ENCODE peak calls at places on chromosomes 5 and 9, in seven cellular contexts. B is prostate gland, W is HCT116, R is SK-N-SH, N is hepatocyte, L is lung, A is cardiac muscle cell. D is an unnamed sample. For H3K4me1 and H3K27me3, the result is how much of the 10 kb centered on the place peaks cover.

GRCh38 chr5:2366816-2367215 is 384.7 kb downstream of the IRX2 start:
- DNase-seq in B (no peak), W (no peak), R (no peak), N (no peak), L (no peak), A (no peak), D (no peak)

GRCh38 chr5:109989994-109990722 is 300.4 kb downstream of the MAN2A1 start:
- DNase-seq in B (no peak), W (no peak), R (no peak), N (peak), L (no peak), A (no peak), D (no peak)

GRCh38 chr5:118968925-118969375 is 19.4 kb downstream of the DTWD2 start:
- DNase-seq in B (no peak), W (no peak), R (no peak), N (no peak), L (no peak), A (no peak), D (no peak)

GRCh38 chr5:122908662-122909061 is 63.2 kb downstream of the SNX24 start:
- DNase-seq in B (no peak), W (no peak), R (no peak), N (peak), L (peak), A (peak), D (no peak)

GRCh38 chr9:89407070-89407469 is 88.8 kb downstream of the SECISBP2 start:
- DNase-seq in B (no peak), W (no peak), R (no peak), N (no peak), L (no peak), A (no peak), D (no peak)

GRCh38 chr9:96859461-96860198 is 5.3 kb upstream of the ZNF782 start:
- DNase-seq in B (no peak), W (no peak), R (peak), N (peak), L (no peak), A (no peak), D (no peak)

GRCh38 chr9:135476981-135477380 is 2.6 kb upstream of the PPP1R26 start:
- DNase-seq in B (no peak), W (no peak), R (no peak), N (no peak), L (peak), A (no peak), D (no peak)

GRCh38 chr5:173671121-173671949 is 54.9 kb upstream of the BOD1 start:
- DNase-seq in B (peak), W (no peak), R (no peak), N (peak), L (no peak), A (no peak), D (peak)

GRCh38 chr9:89405832-89406231 is 87.5 kb downstream of the SECISBP2 start:
- DNase-seq in B (no peak), W (no peak), R (peak), N (no peak), L (no peak), A (no peak), D (no peak)

GRCh38 chr5:21802869-21803490 is 1050.2 kb downstream of the CDH12 start:
- DNase-seq in B (no peak), W (no peak), R (peak), N (peak), L (no peak), A (peak), D (no peak)

GRCh38 chr5:180353226-180353962 is at the start of gene GFPT2:
- DNase-seq in B (peak), W (no peak), R (peak), N (peak), L (peak), A (peak), D (peak)

GRCh38 chr5:146345578-146346366 is 7.1 kb downstream of the POU4F3 start:
- DNase-seq in B (no peak), W (no peak), R (peak), N (no peak), L (no peak), A (no peak), D (no peak)

GRCh38 chr9:107707915-107708441 is 218.4 kb upstream of the KLF4 start:
- DNase-seq in B (no peak), W (no peak), R (no peak), N (no peak), L (no peak), A (no peak), D (no peak)

GRCh38 chr5:122951658-122952057 is 84.9 kb downstream of the PPIC start:
- DNase-seq in B (no peak), W (no peak), R (no peak), N (no peak), L (no peak), A (no peak), D (no peak)

GRCh38 chr5:1784197-1785050 is 15.2 kb downstream of the MRPL36 start:
- DNase-seq in B (no peak), W (no peak), R (no peak), N (no peak), L (no peak), A (no peak), D (no peak)

GRCh38 chr5:77066191-77066590 is 20.9 kb downstream of the ZBED3 start:
- DNase-seq in B (no peak), W (no peak), R (no peak), N (no peak), L (no peak), A (no peak), D (no peak)

GRCh38 chr9:98774746-98775145 is 21.6 kb downstream of the ANKS6 start:
- DNase-seq in B (no peak), W (no peak), R (peak), N (no peak), L (no peak), A (no peak), D (no peak)

GRCh38 chr5:1652873-1653707 is 129.3 kb upstream of the LPCAT1 start:
- DNase-seq in B (no peak), W (no peak), R (no peak), N (no peak), L (no peak), A (no peak), D (no peak)

GRCh38 chr5:157955541-157956172 is 96.7 kb upstream of the CLINT1 start:
- DNase-seq in B (no peak), W (no peak), R (no peak), N (no peak), L (no peak), A (no peak), D (no peak)

GRCh38 chr5:112126982-112127381 is 292.1 kb downstream of the EPB41L4A start:
- DNase-seq in B (no peak), W (no peak), R (no peak), N (no peak), L (no peak), A (no peak), D (no peak)

GRCh38 chr9:132984202-132985062 is 5.9 kb downstream of the GFI1B start:
- DNase-seq in B (no peak), W (no peak), R (no peak), N (no peak), L (no peak), A (no peak), D (no peak)

GRCh38 chr5:172403822-172404221 is 50.5 kb downstream of the SH3PXD2B start:
- DNase-seq in B (no peak), W (no peak), R (no peak), N (no peak), L (no peak), A (no peak), D (no peak)

GRCh38 chr9:70111641-70112236 is 68.1 kb downstream of the MAMDC2 start:
- DNase-seq in B (no peak), W (peak), R (no peak), N (peak), L (no peak), A (no peak), D (no peak)

GRCh38 chr9:129595903-129596540 is 24.9 kb downstream of the C9orf50 start:
- DNase-seq in B (no peak), W (no peak), R (no peak), N (no peak), L (no peak), A (no peak), D (no peak)

GRCh38 chr5:168328804-168329203 is 37.4 kb downstream of the WWC1 start:
- DNase-seq in B (no peak), W (no peak), R (no peak), N (peak), L (peak), A (peak), D (no peak)

GRCh38 chr5:59744531-59744992 is 149.0 kb downstream of the PDE4D start:
- DNase-seq in B (no peak), W (no peak), R (no peak), N (no peak), L (no peak), A (no peak), D (no peak)

GRCh38 chr9:27414215-27414731 is 109.8 kb upstream of the IFNK start:
- DNase-seq in B (no peak), W (no peak), R (no peak), N (no peak), L (no peak), A (no peak), D (no peak)

GRCh38 chr5:956941-957729 is 51.5 kb upstream of the NKD2 start:
- DNase-seq in B (no peak), W (no peak), R (peak), N (peak), L (no peak), A (peak), D (no peak)

GRCh38 chr5:143115381-143115780 is 288.1 kb downstream of the NR3C1 start:
- DNase-seq in B (no peak), W (no peak), R (no peak), N (no peak), L (no peak), A (no peak), D (no peak)

GRCh38 chr5:143111799-143112198 is 291.7 kb downstream of the NR3C1 start:
- DNase-seq in B (no peak), W (no peak), R (no peak), N (no peak), L (no peak), A (no peak), D (no peak)

GRCh38 chr5:143113461-143113860 is 290.0 kb downstream of the NR3C1 start:
- DNase-seq in B (no peak), W (no peak), R (no peak), N (no peak), L (no peak), A (no peak), D (no peak)

GRCh38 chr5:143116817-143117216 is 286.7 kb downstream of the NR3C1 start:
- DNase-seq in B (no peak), W (no peak), R (no peak), N (no peak), L (no peak), A (no peak), D (no peak)

DNA sequence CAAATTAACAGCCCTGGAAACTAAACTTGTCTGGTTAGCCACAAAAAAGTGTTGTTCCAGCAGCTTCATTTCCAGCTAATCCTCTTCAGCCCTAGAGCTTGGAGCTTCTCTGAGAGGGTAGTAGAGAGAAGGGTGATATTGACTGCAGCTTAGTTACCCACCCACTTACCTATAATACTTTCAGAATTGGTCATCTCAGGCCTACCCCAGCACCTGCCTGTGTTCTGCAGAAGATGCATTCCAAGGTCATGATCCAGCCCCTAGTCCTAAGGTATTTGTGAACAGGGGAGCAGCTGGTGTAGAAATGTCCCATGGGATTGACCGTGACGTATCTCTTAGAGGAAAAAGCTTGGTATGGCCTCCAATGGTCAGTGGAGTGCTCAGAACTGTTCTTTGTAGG is 289.0 kb downstream of the NR3C1 start:
- DNase-seq in B (no peak), W (no peak), R (no peak), N (no peak), L (no peak), A (no peak), D (no peak)
- H3K4me1 ChIP-seq in B (under half), W (under half), R (under half), N (under half), L (under half), A (under half), D (under half)

GRCh38 chr9:116112236-116112635 is 41.4 kb upstream of the PAPPA start:
- DNase-seq in B (no peak), W (no peak), R (no peak), N (no peak), L (no peak), A (no peak), D (no peak)
- TF ChIP-seq CTCF in B (no peak), W (peak), R (peak), N (peak), L (no peak), A (peak), D (no peak)

GRCh38 chr5:3599283-3600105 is 3.9 kb downstream of the IRX1 start:
- DNase-seq in B (no peak), W (no peak), R (peak), N (no peak), L (no peak), A (peak), D (no peak)
- H3K27me3 ChIP-seq in B (half or more), W (under half), R (half or more), N (half or more), L (under half), A (half or more), D (under half)

GRCh38 chr9:37925786-37926736 is 22.1 kb upstream of the SLC25A51 start:
- DNase-seq in B (no peak), W (no peak), R (no peak), N (no peak), L (no peak), A (no peak), D (no peak)

GRCh38 chr9:37923796-37924430 is 20.0 kb upstream of the SLC25A51 start:
- DNase-seq in B (no peak), W (no peak), R (no peak), N (no peak), L (no peak), A (no peak), D (no peak)

GRCh38 chr9:37925006-37925405 is 21.1 kb upstream of the SLC25A51 start:
- DNase-seq in B (no peak), W (no peak), R (no peak), N (no peak), L (no peak), A (no peak), D (no peak)

GRCh38 chr9:37923121-37923795 is 19.3 kb upstream of the SLC25A51 start:
- DNase-seq in B (no peak), W (no peak), R (peak), N (no peak), L (no peak), A (no peak), D (no peak)

DNA sequence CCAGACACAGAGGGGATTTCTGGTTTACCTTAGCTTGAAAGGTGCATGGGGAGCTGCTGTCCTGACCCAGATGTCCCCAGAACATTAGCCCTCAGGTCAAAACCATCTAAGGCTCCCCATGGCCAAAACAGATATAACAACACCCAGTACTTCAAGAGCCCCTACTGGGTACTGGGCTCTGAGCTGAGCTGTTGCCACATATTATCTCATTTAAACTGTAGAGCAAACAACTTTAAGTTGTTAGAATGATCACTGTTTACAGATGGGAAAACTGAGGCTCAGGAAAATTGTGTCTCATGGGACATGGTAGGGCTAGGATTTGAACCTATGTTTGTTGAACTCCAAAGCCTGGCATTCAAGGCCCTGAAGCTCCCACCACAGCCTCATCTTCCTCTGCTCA is 20.6 kb upstream of the SLC25A51 start:
- DNase-seq in B (no peak), W (no peak), R (no peak), N (no peak), L (no peak), A (no peak), D (no peak)
- H3K4me1 ChIP-seq in B (under half), W (under half), R (half or more), N (under half), L (under half), A (under half), D (under half)

DNA sequence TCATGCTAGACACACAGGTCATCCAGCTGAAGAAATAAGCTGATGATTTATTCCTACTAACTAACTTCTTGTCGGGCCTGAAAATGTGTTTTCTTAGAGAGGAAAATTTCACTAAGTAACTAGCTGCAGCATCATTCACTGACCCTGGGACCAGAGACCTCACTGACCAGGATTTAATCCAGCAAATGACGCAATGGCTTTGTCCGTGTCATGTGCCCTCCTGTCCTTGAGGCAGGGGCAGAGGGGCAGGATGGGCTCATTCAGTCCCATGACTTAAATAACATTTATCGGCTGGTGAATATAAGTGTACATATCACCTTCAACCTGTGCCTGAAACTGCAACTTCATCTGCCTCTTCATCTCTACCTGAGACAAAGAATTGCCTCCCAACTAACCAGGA is 154.8 kb downstream of the SEMA5A start:
- DNase-seq in B (no peak), W (no peak), R (no peak), N (no peak), L (no peak), A (no peak), D (no peak)
- TF ChIP-seq CTCF in B (no peak), W (no peak), R (no peak), N (no peak), L (no peak), A (no peak), D (no peak)